ENCODE peak calls at places on chromosomes 6 and 20, in four cellular contexts. One of them, this sample, is unnamed.

GRCh38 chr20:38372830-38373229 is 26.5 kb downstream of the LBP start:
- DNase-seq in LHCN-M2: no peak
- DNase-seq in activated T-helper 1 cell treated with anti-CD3 and anti-CD28 coated beads, Interleukin-12 subunit alpha, Interleukin-12 subunit beta, Interleukin-2, Interleukin-4 antibody, amounts not matched to agents 30 ng/mL and 10 ng/mL and 1 ng/mL, durations not matched to agents 14 hours and 24 hours and 36 hours: no peak
- DNase-seq in hippocampal formation: no peak
- DNase-seq in this sample: no peak

GRCh38 chr6:44681782-44682181 is 294.3 kb downstream of the CDC5L start:
- DNase-seq in LHCN-M2: peak
- DNase-seq in activated T-helper 1 cell treated with anti-CD3 and anti-CD28 coated beads, Interleukin-12 subunit alpha, Interleukin-12 subunit beta, Interleukin-2, Interleukin-4 antibody, amounts not matched to agents 30 ng/mL and 10 ng/mL and 1 ng/mL, durations not matched to agents 14 hours and 24 hours and 36 hours: no peak
- DNase-seq in hippocampal formation: no peak
- DNase-seq in this sample: peak

GRCh38 chr20:49361872-49362663 is 84.2 kb upstream of the ZNFX1 start:
- DNase-seq in LHCN-M2: no peak
- DNase-seq in activated T-helper 1 cell treated with anti-CD3 and anti-CD28 coated beads, Interleukin-12 subunit alpha, Interleukin-12 subunit beta, Interleukin-2, Interleukin-4 antibody, amounts not matched to agents 30 ng/mL and 10 ng/mL and 1 ng/mL, durations not matched to agents 14 hours and 24 hours and 36 hours: no peak
- DNase-seq in hippocampal formation: no peak
- DNase-seq in this sample: no peak

GRCh38 chr6:149864578-149865535 is 698 bp upstream of the LRP11 start:
- DNase-seq in LHCN-M2: peak
- DNase-seq in activated T-helper 1 cell treated with anti-CD3 and anti-CD28 coated beads, Interleukin-12 subunit alpha, Interleukin-12 subunit beta, Interleukin-2, Interleukin-4 antibody, amounts not matched to agents 30 ng/mL and 10 ng/mL and 1 ng/mL, durations not matched to agents 14 hours and 24 hours and 36 hours: peak
- DNase-seq in hippocampal formation: peak
- DNase-seq in this sample: no peak

GRCh38 chr6:34235605-34236422 is 859 bp upstream of the HMGA1 start:
- DNase-seq in LHCN-M2: no peak
- DNase-seq in activated T-helper 1 cell treated with anti-CD3 and anti-CD28 coated beads, Interleukin-12 subunit alpha, Interleukin-12 subunit beta, Interleukin-2, Interleukin-4 antibody, amounts not matched to agents 30 ng/mL and 10 ng/mL and 1 ng/mL, durations not matched to agents 14 hours and 24 hours and 36 hours: peak
- DNase-seq in hippocampal formation: no peak
- DNase-seq in this sample: peak

GRCh38 chr6:125790403-125791150 is at the start of gene NCOA7:
- DNase-seq in LHCN-M2: peak
- DNase-seq in activated T-helper 1 cell treated with anti-CD3 and anti-CD28 coated beads, Interleukin-12 subunit alpha, Interleukin-12 subunit beta, Interleukin-2, Interleukin-4 antibody, amounts not matched to agents 30 ng/mL and 10 ng/mL and 1 ng/mL, durations not matched to agents 14 hours and 24 hours and 36 hours: peak
- DNase-seq in hippocampal formation: peak
- DNase-seq in this sample: peak

GRCh38 chr6:101832371-101832770 is 438.9 kb downstream of the GRIK2 start:
- DNase-seq in LHCN-M2: peak
- DNase-seq in activated T-helper 1 cell treated with anti-CD3 and anti-CD28 coated beads, Interleukin-12 subunit alpha, Interleukin-12 subunit beta, Interleukin-2, Interleukin-4 antibody, amounts not matched to agents 30 ng/mL and 10 ng/mL and 1 ng/mL, durations not matched to agents 14 hours and 24 hours and 36 hours: no peak
- DNase-seq in hippocampal formation: no peak
- DNase-seq in this sample: no peak

GRCh38 chr6:135182120-135182992 is 1.2 kb downstream of the MYB start:
- DNase-seq in LHCN-M2: no peak
- DNase-seq in activated T-helper 1 cell treated with anti-CD3 and anti-CD28 coated beads, Interleukin-12 subunit alpha, Interleukin-12 subunit beta, Interleukin-2, Interleukin-4 antibody, amounts not matched to agents 30 ng/mL and 10 ng/mL and 1 ng/mL, durations not matched to agents 14 hours and 24 hours and 36 hours: peak
- DNase-seq in hippocampal formation: no peak
- DNase-seq in this sample: no peak

GRCh38 chr20:14688045-14688444 is 350.6 kb upstream of the FLRT3 start:
- DNase-seq in LHCN-M2: no peak
- DNase-seq in activated T-helper 1 cell treated with anti-CD3 and anti-CD28 coated beads, Interleukin-12 subunit alpha, Interleukin-12 subunit beta, Interleukin-2, Interleukin-4 antibody, amounts not matched to agents 30 ng/mL and 10 ng/mL and 1 ng/mL, durations not matched to agents 14 hours and 24 hours and 36 hours: no peak
- DNase-seq in hippocampal formation: no peak
- DNase-seq in this sample: no peak

GRCh38 chr6:5766260-5766659 is 240.5 kb downstream of the NRN1 start:
- DNase-seq in LHCN-M2: no peak
- DNase-seq in activated T-helper 1 cell treated with anti-CD3 and anti-CD28 coated beads, Interleukin-12 subunit alpha, Interleukin-12 subunit beta, Interleukin-2, Interleukin-4 antibody, amounts not matched to agents 30 ng/mL and 10 ng/mL and 1 ng/mL, durations not matched to agents 14 hours and 24 hours and 36 hours: no peak
- DNase-seq in hippocampal formation: no peak
- DNase-seq in this sample: peak

GRCh38 chr6:13624871-13625288 is 9.7 kb downstream of the NOL7 start:
- DNase-seq in LHCN-M2: peak
- DNase-seq in activated T-helper 1 cell treated with anti-CD3 and anti-CD28 coated beads, Interleukin-12 subunit alpha, Interleukin-12 subunit beta, Interleukin-2, Interleukin-4 antibody, amounts not matched to agents 30 ng/mL and 10 ng/mL and 1 ng/mL, durations not matched to agents 14 hours and 24 hours and 36 hours: no peak
- DNase-seq in hippocampal formation: no peak
- DNase-seq in this sample: no peak

GRCh38 chr20:57484772-57485171 is 40.2 kb downstream of the CTCFL start:
- DNase-seq in LHCN-M2: no peak
- DNase-seq in activated T-helper 1 cell treated with anti-CD3 and anti-CD28 coated beads, Interleukin-12 subunit alpha, Interleukin-12 subunit beta, Interleukin-2, Interleukin-4 antibody, amounts not matched to agents 30 ng/mL and 10 ng/mL and 1 ng/mL, durations not matched to agents 14 hours and 24 hours and 36 hours: no peak
- DNase-seq in hippocampal formation: no peak
- DNase-seq in this sample: no peak

GRCh38 chr6:30752164-30752927 is 8.0 kb upstream of the IER3 start:
- DNase-seq in LHCN-M2: peak
- DNase-seq in activated T-helper 1 cell treated with anti-CD3 and anti-CD28 coated beads, Interleukin-12 subunit alpha, Interleukin-12 subunit beta, Interleukin-2, Interleukin-4 antibody, amounts not matched to agents 30 ng/mL and 10 ng/mL and 1 ng/mL, durations not matched to agents 14 hours and 24 hours and 36 hours: no peak
- DNase-seq in hippocampal formation: peak
- DNase-seq in this sample: peak

GRCh38 chr20:49646126-49646525 is 67.6 kb downstream of the B4GALT5 start:
- DNase-seq in LHCN-M2: peak
- DNase-seq in activated T-helper 1 cell treated with anti-CD3 and anti-CD28 coated beads, Interleukin-12 subunit alpha, Interleukin-12 subunit beta, Interleukin-2, Interleukin-4 antibody, amounts not matched to agents 30 ng/mL and 10 ng/mL and 1 ng/mL, durations not matched to agents 14 hours and 24 hours and 36 hours: no peak
- DNase-seq in hippocampal formation: no peak
- DNase-seq in this sample: no peak

GRCh38 chr6:52388790-52389189 is 26.8 kb downstream of the PAQR8 start:
- DNase-seq in LHCN-M2: no peak
- DNase-seq in activated T-helper 1 cell treated with anti-CD3 and anti-CD28 coated beads, Interleukin-12 subunit alpha, Interleukin-12 subunit beta, Interleukin-2, Interleukin-4 antibody, amounts not matched to agents 30 ng/mL and 10 ng/mL and 1 ng/mL, durations not matched to agents 14 hours and 24 hours and 36 hours: no peak
- DNase-seq in hippocampal formation: peak
- DNase-seq in this sample: no peak

GRCh38 chr6:147166360-147166944 is 37.8 kb upstream of the STXBP5 start:
- DNase-seq in LHCN-M2: peak
- DNase-seq in activated T-helper 1 cell treated with anti-CD3 and anti-CD28 coated beads, Interleukin-12 subunit alpha, Interleukin-12 subunit beta, Interleukin-2, Interleukin-4 antibody, amounts not matched to agents 30 ng/mL and 10 ng/mL and 1 ng/mL, durations not matched to agents 14 hours and 24 hours and 36 hours: no peak
- DNase-seq in hippocampal formation: no peak
- DNase-seq in this sample: no peak

GRCh38 chr20:38878798-38879197 is 47.4 kb upstream of the FAM83D start:
- DNase-seq in LHCN-M2: no peak
- DNase-seq in activated T-helper 1 cell treated with anti-CD3 and anti-CD28 coated beads, Interleukin-12 subunit alpha, Interleukin-12 subunit beta, Interleukin-2, Interleukin-4 antibody, amounts not matched to agents 30 ng/mL and 10 ng/mL and 1 ng/mL, durations not matched to agents 14 hours and 24 hours and 36 hours: no peak
- DNase-seq in hippocampal formation: no peak
- DNase-seq in this sample: no peak

GRCh38 chr6:113122060-113122459 is 735.1 kb upstream of the MARCKS start:
- DNase-seq in LHCN-M2: peak
- DNase-seq in activated T-helper 1 cell treated with anti-CD3 and anti-CD28 coated beads, Interleukin-12 subunit alpha, Interleukin-12 subunit beta, Interleukin-2, Interleukin-4 antibody, amounts not matched to agents 30 ng/mL and 10 ng/mL and 1 ng/mL, durations not matched to agents 14 hours and 24 hours and 36 hours: no peak
- DNase-seq in hippocampal formation: no peak
- DNase-seq in this sample: no peak

GRCh38 chr6:18101873-18102272 is 20.6 kb downstream of the NHLRC1 start:
- DNase-seq in LHCN-M2: no peak
- DNase-seq in activated T-helper 1 cell treated with anti-CD3 and anti-CD28 coated beads, Interleukin-12 subunit alpha, Interleukin-12 subunit beta, Interleukin-2, Interleukin-4 antibody, amounts not matched to agents 30 ng/mL and 10 ng/mL and 1 ng/mL, durations not matched to agents 14 hours and 24 hours and 36 hours: no peak
- DNase-seq in hippocampal formation: no peak
- DNase-seq in this sample: no peak

GRCh38 chr20:49347156-49347555 is 69.3 kb upstream of the ZNFX1 start:
- DNase-seq in LHCN-M2: no peak
- DNase-seq in activated T-helper 1 cell treated with anti-CD3 and anti-CD28 coated beads, Interleukin-12 subunit alpha, Interleukin-12 subunit beta, Interleukin-2, Interleukin-4 antibody, amounts not matched to agents 30 ng/mL and 10 ng/mL and 1 ng/mL, durations not matched to agents 14 hours and 24 hours and 36 hours: no peak
- DNase-seq in hippocampal formation: no peak
- DNase-seq in this sample: no peak

This sample was measured in lower leg skin.